ENCODE peak calls at places on chromosomes 7 and 10, in nine cellular contexts. One of them, this sample, is unnamed.

GRCh38 chr10:51244739-51245138 is 170.5 kb downstream of the PRKG1 start:
- DNase-seq in spleen: no peak
- DNase-seq in RWPE2: no peak
- DNase-seq in nephron progenitor cell: peak; percentile 5
- DNase-seq in adrenal gland: no peak
- DNase-seq in cardiac muscle cell: peak; percentile 37
- DNase-seq in OCI-LY7: no peak
- DNase-seq in kidney epithelial cell: peak; percentile 83
- DNase-seq in GM13976: no peak
- DNase-seq in this sample: no peak

GRCh38 chr7:25029075-25029474 is 49.1 kb upstream of the OSBPL3 start:
- DNase-seq in nephron progenitor cell: no peak
- DNase-seq in spleen: peak; percentile 69
- DNase-seq in adrenal gland: no peak
- DNase-seq in GM13976: no peak
- DNase-seq in OCI-LY7: no peak
- DNase-seq in kidney epithelial cell: no peak
- DNase-seq in RWPE2: no peak
- DNase-seq in cardiac muscle cell: peak; percentile 46
- DNase-seq in this sample: peak; percentile 40

GRCh38 chr7:102115931-102116330 is 170.7 kb upstream of the SH2B2 start:
- DNase-seq in OCI-LY7: no peak
- DNase-seq in adrenal gland: no peak
- DNase-seq in kidney epithelial cell: no peak
- DNase-seq in cardiac muscle cell: no peak
- DNase-seq in nephron progenitor cell: no peak
- DNase-seq in RWPE2: no peak
- DNase-seq in GM13976: no peak
- DNase-seq in spleen: peak; percentile 34
- DNase-seq in this sample: no peak

GRCh38 chr7:141012696-141013344 is 1.9 kb downstream of the MRPS33 start:
- DNase-seq in kidney epithelial cell: no peak
- DNase-seq in nephron progenitor cell: no peak
- DNase-seq in spleen: no peak
- DNase-seq in cardiac muscle cell: no peak
- DNase-seq in OCI-LY7: no peak
- DNase-seq in GM13976: no peak
- DNase-seq in adrenal gland: no peak
- DNase-seq in RWPE2: no peak
- DNase-seq in this sample: no peak

GRCh38 chr7:113084499-113085172 is 2.0 kb downstream of the GPR85 start:
- DNase-seq in spleen: no peak
- DNase-seq in RWPE2: no peak
- DNase-seq in OCI-LY7: no peak
- DNase-seq in cardiac muscle cell: no peak
- DNase-seq in adrenal gland: no peak
- DNase-seq in GM13976: no peak
- DNase-seq in nephron progenitor cell: no peak
- DNase-seq in kidney epithelial cell: no peak
- DNase-seq in this sample: no peak

GRCh38 chr10:47314416-47314970 is 7.8 kb upstream of the GDF2 start:
- DNase-seq in nephron progenitor cell: no peak
- DNase-seq in OCI-LY7: no peak
- DNase-seq in GM13976: no peak
- DNase-seq in RWPE2: peak; percentile 19
- DNase-seq in adrenal gland: no peak
- DNase-seq in kidney epithelial cell: no peak
- DNase-seq in spleen: no peak
- DNase-seq in cardiac muscle cell: no peak
- DNase-seq in this sample: no peak

GRCh38 chr10:130453721-130454542 is 317.7 kb downstream of the GLRX3 start:
- DNase-seq in spleen: no peak
- DNase-seq in kidney epithelial cell: no peak
- DNase-seq in RWPE2: no peak
- DNase-seq in cardiac muscle cell: no peak
- DNase-seq in adrenal gland: no peak
- DNase-seq in OCI-LY7: no peak
- DNase-seq in nephron progenitor cell: no peak
- DNase-seq in GM13976: no peak
- DNase-seq in this sample: no peak

GRCh38 chr7:50610521-50611277 is 45.5 kb upstream of the DDC start:
- DNase-seq in RWPE2: no peak
- DNase-seq in kidney epithelial cell: peak; percentile 19
- DNase-seq in GM13976: no peak
- DNase-seq in adrenal gland: no peak
- DNase-seq in nephron progenitor cell: no peak
- DNase-seq in cardiac muscle cell: no peak
- DNase-seq in spleen: no peak
- DNase-seq in OCI-LY7: no peak
- DNase-seq in this sample: peak; percentile 80

GRCh38 chr7:84188811-84189405 is 5.7 kb downstream of the SEMA3A start:
- DNase-seq in RWPE2: no peak
- DNase-seq in spleen: no peak
- DNase-seq in kidney epithelial cell: no peak
- DNase-seq in nephron progenitor cell: no peak
- DNase-seq in GM13976: no peak
- DNase-seq in cardiac muscle cell: no peak
- DNase-seq in adrenal gland: no peak
- DNase-seq in OCI-LY7: no peak
- DNase-seq in this sample: no peak

GRCh38 chr7:42456267-42456666 is 219.3 kb upstream of the GLI3 start:
- DNase-seq in cardiac muscle cell: no peak
- DNase-seq in OCI-LY7: no peak
- DNase-seq in kidney epithelial cell: no peak
- DNase-seq in RWPE2: no peak
- DNase-seq in spleen: no peak
- DNase-seq in nephron progenitor cell: peak; percentile 27
- DNase-seq in adrenal gland: no peak
- DNase-seq in GM13976: no peak
- DNase-seq in this sample: no peak

GRCh38 chr10:6062101-6062771 is at the start of gene IL2RA:
- DNase-seq in cardiac muscle cell: no peak
- DNase-seq in kidney epithelial cell: no peak
- DNase-seq in OCI-LY7: peak; percentile 56
- DNase-seq in spleen: peak; percentile 81
- DNase-seq in RWPE2: no peak
- DNase-seq in adrenal gland: no peak
- DNase-seq in GM13976: no peak
- DNase-seq in nephron progenitor cell: no peak
- DNase-seq in this sample: peak; percentile 85

GRCh38 chr10:74377476-74377875 is 226.5 kb downstream of the ADK start:
- DNase-seq in nephron progenitor cell: no peak
- DNase-seq in RWPE2: no peak
- DNase-seq in kidney epithelial cell: no peak
- DNase-seq in cardiac muscle cell: no peak
- DNase-seq in adrenal gland: no peak
- DNase-seq in OCI-LY7: no peak
- DNase-seq in spleen: no peak
- DNase-seq in GM13976: no peak
- DNase-seq in this sample: no peak

GRCh38 chr7:105651798-105652197 is 70.5 kb upstream of the EFCAB10 start:
- DNase-seq in OCI-LY7: no peak
- DNase-seq in cardiac muscle cell: no peak
- DNase-seq in spleen: no peak
- DNase-seq in adrenal gland: no peak
- DNase-seq in nephron progenitor cell: no peak
- DNase-seq in kidney epithelial cell: no peak
- DNase-seq in RWPE2: no peak
- DNase-seq in GM13976: no peak
- DNase-seq in this sample: no peak
- TF ChIP-seq CTCF in OCI-LY7: no peak
- TF ChIP-seq CTCF in cardiac muscle cell: no peak
- TF ChIP-seq CTCF in spleen: no peak
- TF ChIP-seq CTCF in adrenal gland: no peak
- TF ChIP-seq CTCF in nephron progenitor cell: no peak
- TF ChIP-seq CTCF in kidney epithelial cell: no peak
- TF ChIP-seq CTCF in RWPE2: no peak
- TF ChIP-seq CTCF in GM13976: no peak
- TF ChIP-seq CTCF in this sample: no peak

DNA sequence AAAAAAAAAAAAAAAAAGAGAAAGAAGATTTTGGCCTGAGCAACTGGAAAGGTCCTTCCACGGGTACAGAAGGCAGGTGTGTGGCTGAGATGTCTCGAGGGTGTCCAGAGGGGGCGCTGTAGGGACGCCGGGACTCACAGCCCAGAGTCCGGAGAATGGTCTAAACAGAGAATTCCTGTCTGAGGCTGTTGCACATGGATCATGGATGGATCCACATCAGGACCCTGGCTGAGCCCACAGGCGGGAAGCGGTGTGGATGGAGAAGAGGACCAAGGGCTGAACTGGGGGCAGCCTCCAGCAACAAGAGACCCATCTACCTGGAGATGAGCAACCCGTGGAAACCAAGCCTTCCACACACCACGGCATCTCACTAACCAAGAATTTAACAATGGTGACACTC is 55.0 kb downstream of the PKD1L1 start:
- DNase-seq in spleen: no peak
- DNase-seq in cardiac muscle cell: peak; percentile 32
- DNase-seq in OCI-LY7: peak; percentile 31
- DNase-seq in adrenal gland: no peak
- DNase-seq in kidney epithelial cell: no peak
- DNase-seq in RWPE2: no peak
- DNase-seq in GM13976: peak; percentile 58
- DNase-seq in nephron progenitor cell: peak; percentile 42
- DNase-seq in this sample: peak; percentile 11
- TF ChIP-seq CTCF in spleen: no peak
- TF ChIP-seq CTCF in cardiac muscle cell: peak; percentile 30
- TF ChIP-seq CTCF in OCI-LY7: peak; percentile 72
- TF ChIP-seq CTCF in adrenal gland: no peak
- TF ChIP-seq CTCF in kidney epithelial cell: peak; percentile 36
- TF ChIP-seq CTCF in RWPE2: peak; percentile 11
- TF ChIP-seq CTCF in GM13976: peak; percentile 26
- TF ChIP-seq CTCF in nephron progenitor cell: peak; percentile 44
- TF ChIP-seq CTCF in this sample: peak; percentile 34

GRCh38 chr10:111973306-111973705 is 210.3 kb downstream of the GPAM start:
- DNase-seq in nephron progenitor cell: no peak
- DNase-seq in RWPE2: no peak
- DNase-seq in adrenal gland: no peak
- DNase-seq in cardiac muscle cell: no peak
- DNase-seq in OCI-LY7: no peak
- DNase-seq in kidney epithelial cell: no peak
- DNase-seq in GM13976: no peak
- DNase-seq in spleen: no peak
- DNase-seq in this sample: no peak

GRCh38 chr10:111972109-111972508 is 211.5 kb downstream of the GPAM start:
- DNase-seq in spleen: no peak
- DNase-seq in cardiac muscle cell: no peak
- DNase-seq in OCI-LY7: no peak
- DNase-seq in kidney epithelial cell: no peak
- DNase-seq in RWPE2: no peak
- DNase-seq in nephron progenitor cell: no peak
- DNase-seq in adrenal gland: no peak
- DNase-seq in GM13976: no peak
- DNase-seq in this sample: no peak

GRCh38 chr10:111973826-111974225 is 209.7 kb downstream of the GPAM start:
- DNase-seq in OCI-LY7: no peak
- DNase-seq in cardiac muscle cell: no peak
- DNase-seq in RWPE2: no peak
- DNase-seq in spleen: no peak
- DNase-seq in kidney epithelial cell: no peak
- DNase-seq in GM13976: no peak
- DNase-seq in adrenal gland: no peak
- DNase-seq in nephron progenitor cell: no peak
- DNase-seq in this sample: no peak

GRCh38 chr10:111976557-111976956 is 207.0 kb downstream of the GPAM start:
- DNase-seq in RWPE2: no peak
- DNase-seq in nephron progenitor cell: no peak
- DNase-seq in cardiac muscle cell: no peak
- DNase-seq in OCI-LY7: no peak
- DNase-seq in spleen: no peak
- DNase-seq in kidney epithelial cell: no peak
- DNase-seq in adrenal gland: no peak
- DNase-seq in GM13976: no peak
- DNase-seq in this sample: no peak

DNA sequence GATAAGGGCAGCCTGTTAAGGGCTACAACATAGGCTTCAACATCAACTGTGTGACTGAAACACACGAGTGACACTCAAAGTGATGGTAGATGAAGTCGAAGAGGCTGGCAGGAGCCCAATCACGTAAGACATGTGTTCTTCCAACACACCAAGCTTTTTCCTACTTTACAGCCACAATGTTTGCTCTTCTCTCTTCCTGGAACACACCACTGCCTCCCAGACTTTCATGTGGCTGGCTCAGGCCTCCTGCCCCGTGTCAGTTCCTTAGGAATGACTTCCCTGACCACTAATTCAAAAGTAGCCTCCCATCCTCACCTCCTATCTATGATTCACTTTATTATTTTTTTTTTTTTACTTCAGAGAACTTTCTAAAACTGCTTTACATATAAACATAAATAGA is 209.2 kb downstream of the GPAM start:
- DNase-seq in nephron progenitor cell: no peak
- DNase-seq in GM13976: no peak
- DNase-seq in RWPE2: no peak
- DNase-seq in spleen: no peak
- DNase-seq in OCI-LY7: no peak
- DNase-seq in kidney epithelial cell: no peak
- DNase-seq in adrenal gland: no peak
- DNase-seq in cardiac muscle cell: no peak
- DNase-seq in this sample: no peak
- TF ChIP-seq CTCF in nephron progenitor cell: no peak
- TF ChIP-seq CTCF in GM13976: no peak
- TF ChIP-seq CTCF in RWPE2: no peak
- TF ChIP-seq CTCF in spleen: no peak
- TF ChIP-seq CTCF in OCI-LY7: no peak
- TF ChIP-seq CTCF in kidney epithelial cell: no peak
- TF ChIP-seq CTCF in adrenal gland: no peak
- TF ChIP-seq CTCF in cardiac muscle cell: no peak
- TF ChIP-seq CTCF in this sample: no peak

DNA sequence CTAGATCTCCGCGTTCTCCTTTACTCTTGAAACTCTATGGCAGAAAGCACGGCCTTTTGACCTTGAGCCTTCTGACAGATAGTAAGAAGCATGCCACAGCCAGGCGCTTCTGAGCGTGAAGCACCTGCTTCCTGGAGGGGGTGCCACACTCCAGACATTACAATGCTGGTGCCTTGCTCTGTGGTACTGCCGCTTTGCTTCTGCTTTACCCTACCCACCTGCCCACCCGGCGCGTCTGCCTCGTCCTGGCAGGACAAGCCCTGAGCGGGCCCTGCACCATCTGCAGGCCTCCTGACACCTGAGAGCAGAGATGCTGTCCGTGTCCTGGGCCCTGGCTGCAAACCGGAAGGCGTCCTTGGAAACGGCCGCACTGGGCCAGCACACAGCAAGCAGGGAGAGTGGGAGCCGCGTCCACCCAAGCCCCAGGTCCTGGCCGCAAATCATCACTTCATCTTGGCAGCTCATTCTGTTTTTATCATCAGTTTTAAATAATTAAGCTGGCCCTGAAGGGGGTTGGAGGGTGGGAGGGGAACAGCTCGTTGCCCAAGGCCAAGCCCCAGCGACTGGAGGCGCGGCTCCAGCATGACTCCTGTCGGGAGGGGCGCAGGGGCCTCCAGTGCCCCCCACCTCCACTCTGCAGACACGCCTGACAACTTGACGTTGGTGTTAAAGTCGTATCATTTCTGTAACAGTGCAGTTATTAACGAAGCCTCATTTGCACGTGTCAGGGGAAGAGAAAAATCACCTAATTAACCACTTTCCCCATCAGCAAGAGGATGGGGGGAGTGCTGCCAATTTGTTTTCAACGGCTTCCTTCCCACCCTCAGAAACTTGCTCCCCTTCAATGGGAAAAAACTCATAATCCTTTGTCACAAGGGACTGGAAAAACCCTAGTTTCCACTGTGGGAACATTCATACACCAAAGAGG is 132.2 kb downstream of the MAD1L1 start:
- DNase-seq in spleen: peak; percentile 92
- DNase-seq in GM13976: peak; percentile 69
- DNase-seq in nephron progenitor cell: no peak
- DNase-seq in adrenal gland: no peak
- DNase-seq in RWPE2: no peak
- DNase-seq in OCI-LY7: peak; percentile 91
- DNase-seq in cardiac muscle cell: peak; percentile 75
- DNase-seq in kidney epithelial cell: no peak
- DNase-seq in this sample: peak; percentile 73
- TF ChIP-seq CTCF in spleen: peak; percentile 28
- TF ChIP-seq CTCF in GM13976: peak; percentile 12
- TF ChIP-seq CTCF in nephron progenitor cell: no peak
- TF ChIP-seq CTCF in adrenal gland: no peak
- TF ChIP-seq CTCF in RWPE2: no peak
- TF ChIP-seq CTCF in OCI-LY7: peak; percentile 71
- TF ChIP-seq CTCF in cardiac muscle cell: no peak
- TF ChIP-seq CTCF in kidney epithelial cell: no peak
- TF ChIP-seq CTCF in this sample: peak; percentile 14